ENCODE peak calls at places on chromosomes 13 and 19, in nine cellular contexts. H is fibroblast of the aortic adventitia, M is progenitor cell of endocrine pancreas, F is foreskin fibroblast, X is MM.1S, Q is cardiac fibroblast, E is fibroblast of mammary gland, L is endodermal cell, S is foreskin keratinocyte. V is an unnamed sample.
A peak's percentile ranks its signal among the peaks of the same experiment; 100 is the strongest.

GRCh38 chr13:37640499-37640898 is 41.9 kb upstream of the POSTN start:
- DNase-seq in H (peak; percentile 89), M (no peak), F (peak; percentile 65), X (no peak), Q (peak; percentile 89), E (peak; percentile 81), L (no peak), S (no peak), V (no peak)

GRCh38 chr13:29849071-29849541 is 1.3 kb downstream of the UBL3 start:
- DNase-seq in H (peak; percentile 40), M (no peak), F (no peak), X (peak; percentile 10), Q (peak; percentile 54), E (peak; percentile 39), L (peak; percentile 53), S (no peak), V (no peak)

GRCh38 chr13:24267283-24267682 is 42.1 kb upstream of the C1QTNF9 start:
- DNase-seq in H (peak; percentile 65), M (no peak), F (no peak), X (no peak), Q (peak; percentile 55), E (peak; percentile 62), L (no peak), S (no peak), V (no peak)

GRCh38 chr13:60178327-60178726 is 14.6 kb upstream of the DIAPH3 start:
- DNase-seq in H (no peak), M (no peak), F (no peak), X (no peak), Q (no peak), E (no peak), L (no peak), S (no peak), V (no peak)

GRCh38 chr19:14632286-14632685 is 42.4 kb downstream of the ADGRE3 start:
- DNase-seq in H (peak; percentile 2), M (no peak), F (peak; percentile 3), X (no peak), Q (peak; percentile 49), E (peak; percentile 20), L (peak; percentile 75), S (peak; percentile 1), V (no peak)

GRCh38 chr13:79806821-79807220 is 325.9 kb downstream of the NDFIP2 start:
- DNase-seq in H (no peak), M (no peak), F (no peak), X (no peak), Q (no peak), E (no peak), L (no peak), S (no peak), V (no peak)

GRCh38 chr13:56718791-56719190 is 421.9 kb upstream of the PRR20A start:
- DNase-seq in H (no peak), M (no peak), F (no peak), X (no peak), Q (no peak), E (no peak), L (no peak), S (no peak), V (no peak)

GRCh38 chr19:3330047-3330446 is 36.3 kb upstream of the NFIC start:
- DNase-seq in H (no peak), M (no peak), F (no peak), X (no peak), Q (no peak), E (no peak), L (no peak), S (no peak), V (no peak)

GRCh38 chr13:110000534-110001345 is 214.4 kb upstream of the IRS2 start:
- DNase-seq in H (no peak), M (no peak), F (no peak), X (no peak), Q (no peak), E (peak; percentile 25), L (no peak), S (no peak), V (no peak)

GRCh38 chr19:54254195-54254906 is 2.7 kb downstream of the LILRB5 start:
- DNase-seq in H (no peak), M (no peak), F (no peak), X (no peak), Q (no peak), E (no peak), L (peak; percentile 59), S (no peak), V (no peak)

GRCh38 chr13:113393572-113394503 is 29.9 kb upstream of the GRTP1 start:
- DNase-seq in H (peak; percentile 61), M (peak; percentile 82), F (peak; percentile 64), X (peak; percentile 79), Q (peak; percentile 62), E (peak; percentile 55), L (peak; percentile 96), S (no peak), V (peak; percentile 92)

GRCh38 chr19:3857449-3858003 is 11.3 kb downstream of the ZFR2 start:
- DNase-seq in H (no peak), M (no peak), F (no peak), X (no peak), Q (no peak), E (no peak), L (no peak), S (no peak), V (no peak)

GRCh38 chr19:50461066-50461875 is 15.0 kb upstream of the EMC10 start:
- DNase-seq in H (peak; percentile 70), M (peak; percentile 39), F (peak; percentile 59), X (peak; percentile 58), Q (peak; percentile 77), E (peak; percentile 65), L (peak; percentile 90), S (no peak), V (no peak)

GRCh38 chr13:27161423-27161822 is 10.2 kb downstream of the USP12 start:
- DNase-seq in H (no peak), M (no peak), F (no peak), X (no peak), Q (no peak), E (no peak), L (no peak), S (no peak), V (no peak)

GRCh38 chr19:13110099-13110610 is 6.4 kb downstream of the TRMT1 start:
- DNase-seq in H (no peak), M (no peak), F (no peak), X (no peak), Q (no peak), E (no peak), L (no peak), S (no peak), V (no peak)

GRCh38 chr19:3606174-3606689 is 443 bp downstream of the TBXA2R start:
- DNase-seq in H (no peak), M (no peak), F (no peak), X (peak; percentile 62), Q (no peak), E (no peak), L (peak; percentile 82), S (no peak), V (no peak)

GRCh38 chr19:40533508-40533907 is 43.2 kb upstream of the SHKBP1 start:
- DNase-seq in H (no peak), M (no peak), F (no peak), X (no peak), Q (no peak), E (peak; percentile 10), L (no peak), S (no peak), V (no peak)
- TF ChIP-seq CTCF in H (peak; percentile 37), M (no peak), F (peak; percentile 16), X (no peak), Q (peak; percentile 42), E (peak; percentile 45), L (peak; percentile 58), S (peak; percentile 49), V (no peak)

GRCh38 chr13:102571075-102571474 is 25.7 kb upstream of the TPP2 start:
- DNase-seq in H (no peak), M (no peak), F (no peak), X (peak; percentile 27), Q (no peak), E (no peak), L (peak; percentile 58), S (no peak), V (no peak)

GRCh38 chr13:102566513-102566912 is 30.3 kb upstream of the TPP2 start:
- DNase-seq in H (no peak), M (no peak), F (no peak), X (no peak), Q (no peak), E (no peak), L (no peak), S (no peak), V (no peak)

GRCh38 chr13:102567857-102568256 is 28.9 kb upstream of the TPP2 start:
- DNase-seq in H (no peak), M (no peak), F (no peak), X (no peak), Q (no peak), E (no peak), L (peak; percentile 55), S (no peak), V (no peak)

GRCh38 chr13:102564564-102564963 is 32.2 kb upstream of the TPP2 start:
- DNase-seq in H (no peak), M (no peak), F (no peak), X (no peak), Q (no peak), E (no peak), L (no peak), S (no peak), V (no peak)

DNA sequence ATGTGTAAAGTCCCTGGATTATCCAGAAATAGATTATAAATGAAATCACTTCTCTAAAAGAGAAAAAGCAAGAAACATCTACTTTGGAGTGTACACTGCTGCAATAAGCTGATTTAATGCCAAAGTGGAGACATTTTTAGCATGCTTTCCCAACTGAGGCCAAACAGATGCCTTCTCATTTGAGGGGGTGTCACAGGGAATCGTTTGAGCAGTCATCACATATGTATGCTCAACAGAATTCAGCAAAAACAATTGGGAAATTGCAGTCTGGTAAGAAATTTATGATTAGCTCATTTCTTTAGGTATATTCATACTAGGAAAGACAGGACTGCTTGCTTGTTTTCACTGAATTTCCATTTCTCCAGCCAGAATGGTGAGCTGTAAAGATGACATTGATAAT is 27.3 kb upstream of the TPP2 start:
- DNase-seq in H (peak; percentile 63), M (no peak), F (peak; percentile 48), X (no peak), Q (peak; percentile 59), E (peak; percentile 78), L (no peak), S (no peak), V (no peak)
- TF ChIP-seq CTCF in H (no peak), M (no peak), F (no peak), X (no peak), Q (no peak), E (no peak), L (no peak), S (no peak), V (no peak)

GRCh38 chr13:72567566-72567965 is 159.9 kb downstream of the MZT1 start:
- DNase-seq in H (no peak), M (no peak), F (no peak), X (no peak), Q (no peak), E (no peak), L (peak; percentile 54), S (no peak), V (no peak)
- TF ChIP-seq CTCF in H (no peak), M (peak; percentile 9), F (no peak), X (no peak), Q (no peak), E (no peak), L (peak; percentile 61), S (peak; percentile 22), V (no peak)

DNA sequence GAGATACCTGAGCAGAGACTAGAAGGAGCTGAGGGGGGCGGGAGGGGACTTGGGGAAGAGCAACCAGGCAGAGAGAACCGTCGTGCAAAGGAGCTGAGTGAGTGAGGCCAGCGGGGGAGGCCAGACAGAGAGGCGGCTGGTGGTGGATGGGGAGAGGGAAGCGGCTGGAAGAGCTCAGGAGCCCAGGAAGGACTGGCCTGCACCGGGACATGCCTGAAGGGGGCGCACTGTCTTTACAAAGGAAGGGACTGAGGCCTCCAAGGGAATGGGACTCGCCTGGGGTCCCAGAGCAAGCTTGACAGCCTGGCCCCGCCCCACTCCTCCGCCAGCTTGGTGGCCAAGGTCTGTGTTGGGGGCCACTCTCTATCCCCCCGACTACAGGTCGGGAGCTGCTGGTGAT is 14.9 kb downstream of the ONECUT3 start:
- DNase-seq in H (no peak), M (peak; percentile 54), F (no peak), X (no peak), Q (peak; percentile 43), E (peak; percentile 18), L (peak; percentile 94), S (no peak), V (no peak)
- TF ChIP-seq CTCF in H (peak; percentile 38), M (peak; percentile 53), F (peak; percentile 22), X (no peak), Q (peak; percentile 52), E (no peak), L (peak; percentile 74), S (peak; percentile 44), V (peak; percentile 49)